ENCODE peak calls at places on chromosomes 1 and 21, in seven cellular contexts. X is esophagus squamous epithelium, C is cardiac fibroblast, F is astrocyte of the cerebellum, G is Calu3, B is epithelial cell of esophagus, K is left lung. P is an unnamed sample.

GRCh38 chr21:14096172-14096571 is 114.6 kb downstream of the LIPI start:
- DNase-seq in F (no peak), X (no peak), B (no peak), C (no peak), G (no peak), K (no peak), P (no peak)

GRCh38 chr1:244200596-244200995 is 149.5 kb downstream of the ZBTB18 start:
- DNase-seq in F (no peak), X (no peak), G (no peak), B (no peak), K (no peak), C (no peak), P (no peak)

GRCh38 chr1:53483170-53483569 is 24.0 kb downstream of the DMRTB1 start:
- DNase-seq in K (no peak), C (no peak), X (no peak), G (no peak), B (no peak), F (no peak), P (no peak)

GRCh38 chr1:93607814-93608187 is 73.8 kb downstream of the BCAR3 start:
- DNase-seq in G (no peak), K (no peak), X (no peak), B (peak; percentile 64), C (no peak), F (no peak), P (peak; percentile 50)

GRCh38 chr1:184482113-184482512 is 95.3 kb downstream of the C1orf21 start:
- DNase-seq in C (peak; percentile 62), F (no peak), G (no peak), X (no peak), K (peak; percentile 47), B (no peak), P (no peak)

GRCh38 chr1:22044690-22045420 is 7.7 kb upstream of the CDC42 start:
- DNase-seq in C (peak; percentile 80), F (peak; percentile 86), G (no peak), B (peak; percentile 90), K (no peak), X (no peak), P (peak; percentile 59)

GRCh38 chr1:19458815-19459417 is 26.4 kb downstream of the CAPZB start:
- DNase-seq in X (no peak), F (no peak), K (no peak), B (no peak), C (no peak), G (no peak), P (no peak)

GRCh38 chr1:168223681-168224515 is 1.9 kb upstream of the SFT2D2 start:
- DNase-seq in X (no peak), G (no peak), K (no peak), C (no peak), B (peak; percentile 62), F (no peak), P (no peak)

GRCh38 chr1:240344918-240345317 is 253.2 kb downstream of the FMN2 start:
- DNase-seq in F (no peak), C (no peak), K (no peak), X (no peak), G (no peak), B (no peak), P (peak; percentile 47)

GRCh38 chr1:246304468-246305259 is 202.4 kb downstream of the SMYD3 start:
- DNase-seq in X (no peak), B (no peak), F (no peak), C (no peak), K (no peak), G (no peak), P (no peak)

GRCh38 chr1:114428083-114428754 is 82.8 kb downstream of the TRIM33 start:
- DNase-seq in K (no peak), F (peak; percentile 1), C (peak; percentile 41), B (peak; percentile 15), X (no peak), G (peak; percentile 1), P (peak; percentile 19)

GRCh38 chr1:214549604-214550338 is 1.6 kb downstream of the PTPN14 start:
- DNase-seq in K (no peak), F (no peak), B (peak; percentile 44), C (peak; percentile 52), X (no peak), G (no peak), P (peak; percentile 52)

GRCh38 chr1:57494679-57495078 is 70.8 kb upstream of the DAB1 start:
- DNase-seq in K (no peak), C (no peak), G (no peak), F (no peak), X (no peak), B (peak; percentile 34), P (no peak)

GRCh38 chr1:40393173-40393572 is 19.6 kb downstream of the SMAP2 start:
- DNase-seq in X (no peak), K (no peak), G (no peak), C (no peak), B (no peak), F (no peak), P (no peak)

GRCh38 chr1:184502154-184502553 is 115.3 kb downstream of the C1orf21 start:
- DNase-seq in C (no peak), K (no peak), X (no peak), F (no peak), G (no peak), B (no peak), P (no peak)

GRCh38 chr1:39491146-39491921 is at the start of gene BMP8A:
- DNase-seq in X (no peak), K (peak; percentile 65), B (peak; percentile 64), G (peak; percentile 85), F (no peak), C (peak; percentile 23), P (no peak)

GRCh38 chr1:247357781-247358211 is 26.1 kb upstream of the ZNF496 start:
- DNase-seq in G (no peak), F (no peak), C (peak; percentile 88), B (peak; percentile 72), X (no peak), K (peak; percentile 55), P (no peak)

GRCh38 chr1:24847995-24848857 is 81.8 kb downstream of the RUNX3 start:
- DNase-seq in G (peak; percentile 89), C (peak; percentile 95), F (peak; percentile 60), B (peak; percentile 85), X (peak; percentile 83), K (peak; percentile 94), P (peak; percentile 89)

GRCh38 chr1:24853656-24854055 is 76.4 kb downstream of the RUNX3 start:
- DNase-seq in B (no peak), F (no peak), X (no peak), G (no peak), K (no peak), C (no peak), P (no peak)

GRCh38 chr1:24850353-24850905 is 79.6 kb downstream of the RUNX3 start:
- DNase-seq in K (no peak), C (peak; percentile 57), X (no peak), F (no peak), G (no peak), B (no peak), P (no peak)

GRCh38 chr1:24855474-24855873 is 74.6 kb downstream of the RUNX3 start:
- DNase-seq in C (no peak), K (no peak), F (no peak), G (no peak), B (no peak), X (no peak), P (no peak)

DNA sequence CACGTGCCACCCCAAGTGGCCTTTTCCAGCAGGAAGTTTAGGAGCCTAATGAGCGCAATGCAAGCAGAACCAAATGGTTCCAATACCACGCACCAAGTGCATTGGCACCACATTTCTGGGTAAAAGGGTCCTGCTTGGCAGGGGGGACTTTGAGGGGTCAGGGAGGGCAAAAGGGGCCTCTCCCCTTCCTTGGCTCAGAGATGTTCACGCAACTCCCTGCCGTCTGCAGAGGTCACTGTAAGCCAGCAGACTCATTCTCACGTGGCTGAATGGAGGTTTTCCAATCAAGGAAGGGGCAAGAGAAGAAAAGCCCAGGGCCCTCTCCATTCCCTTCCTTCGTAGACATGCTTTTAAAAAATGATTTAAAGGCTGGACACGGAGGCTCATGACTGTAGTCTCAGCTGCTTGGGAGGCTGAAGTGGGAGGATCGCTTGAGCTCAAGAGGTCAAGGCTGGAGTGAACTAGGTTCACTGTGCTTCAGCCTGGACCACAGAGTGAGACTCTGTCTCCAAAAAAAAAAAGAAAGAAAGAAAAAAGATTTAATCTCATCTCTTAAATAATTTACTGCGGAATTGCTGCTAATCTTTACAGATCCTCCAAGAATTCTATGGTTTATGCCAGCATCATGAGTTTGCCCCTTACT is 80.3 kb downstream of the RUNX3 start:
- DNase-seq in B (no peak), X (no peak), K (no peak), F (no peak), C (peak; percentile 48), G (peak; percentile 32), P (no peak)
- TF ChIP-seq CTCF in B (peak; percentile 46), X (peak; percentile 6), K (no peak), F (peak; percentile 30), C (no peak), G (no peak), P (peak; percentile 25)

GRCh38 chr1:29676496-29676895 is 440.2 kb downstream of the PTPRU start:
- DNase-seq in G (no peak), B (no peak), C (no peak), K (no peak), F (no peak), X (no peak), P (no peak)

GRCh38 chr1:29675481-29676263 is 439.4 kb downstream of the PTPRU start:
- DNase-seq in C (peak; percentile 27), K (no peak), B (no peak), F (peak; percentile 56), G (no peak), X (no peak), P (no peak)

GRCh38 chr1:29674625-29675326 is 438.5 kb downstream of the PTPRU start:
- DNase-seq in F (no peak), X (no peak), G (no peak), B (no peak), K (no peak), C (no peak), P (no peak)

GRCh38 chr1:29679316-29679715 is 443.0 kb downstream of the PTPRU start:
- DNase-seq in K (no peak), F (no peak), B (no peak), X (no peak), C (no peak), G (no peak), P (no peak)

GRCh38 chr1:29677028-29678024 is 441.0 kb downstream of the PTPRU start:
- DNase-seq in F (no peak), X (no peak), K (no peak), B (no peak), C (no peak), G (no peak), P (no peak)
- TF ChIP-seq CTCF in F (no peak), X (no peak), K (no peak), B (no peak), C (no peak), G (no peak), P (no peak)

DNA sequence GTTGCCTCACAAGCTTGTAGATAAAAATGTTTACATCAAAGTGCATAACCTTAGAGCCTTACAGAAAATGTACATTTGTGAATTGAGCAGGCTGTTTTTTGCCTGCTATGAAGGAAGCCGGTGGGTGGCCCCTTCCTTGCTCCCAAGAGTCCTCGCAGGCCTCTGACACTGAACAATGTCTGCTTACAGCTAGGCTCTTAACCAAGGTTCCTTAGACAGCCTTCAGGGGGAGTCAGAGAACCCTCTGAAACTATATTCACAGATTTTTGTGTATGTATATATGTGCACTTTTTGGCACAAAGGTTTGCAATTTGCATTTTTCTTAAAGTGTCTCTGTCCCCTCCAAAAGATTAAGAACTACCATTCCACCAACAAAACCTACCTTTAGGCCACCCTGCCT is 282.6 kb downstream of the BARHL2 start:
- DNase-seq in B (peak; percentile 5), G (no peak), X (no peak), C (peak; percentile 1), K (no peak), F (no peak), P (no peak)
- TF ChIP-seq CTCF in B (peak; percentile 25), G (no peak), X (no peak), C (no peak), K (no peak), F (peak; percentile 20), P (no peak)

GRCh38 chr1:45687753-45688737 is at the start of gene TMEM69:
- DNase-seq in G (peak; percentile 79), F (peak; percentile 84), C (peak; percentile 95), X (peak; percentile 51), B (peak; percentile 90), K (peak; percentile 70), P (peak; percentile 77)
- TF ChIP-seq CTCF in G (no peak), F (peak; percentile 21), C (peak; percentile 33), X (peak; percentile 5), B (peak; percentile 34), K (peak; percentile 44), P (peak; percentile 52)